ENCODE peak calls at places on chromosomes 3 and 15, in seven cellular contexts. T is colonic mucosa, L is kidney epithelial cell, C is neural crest cell, M is HepG2, S is fibroblast of mammary gland, V is endothelial cell. U is an unnamed sample.

GRCh38 chr3:16177962-16178627 is 3.6 kb downstream of the GALNT15 start:
- DNase-seq in M (peak; percentile 42), S (peak; percentile 92), T (peak; percentile 77), C (peak; percentile 82), L (peak; percentile 21), V (peak; percentile 91), U (peak; percentile 78)

GRCh38 chr3:122890077-122890484 is 95.2 kb downstream of the SLC49A4 start:
- DNase-seq in V (no peak), S (peak; percentile 85), L (no peak), T (no peak), C (no peak), M (no peak), U (peak; percentile 60)

GRCh38 chr3:133079621-133080020 is 41.4 kb downstream of the TMEM108 start:
- DNase-seq in S (no peak), T (no peak), M (no peak), L (no peak), C (no peak), V (no peak), U (no peak)

GRCh38 chr15:31781261-31781660 is 249.1 kb upstream of the CHRNA7 start:
- DNase-seq in T (no peak), L (no peak), M (no peak), S (no peak), C (no peak), V (no peak), U (no peak)

GRCh38 chr3:147930417-147930816 is 521.3 kb downstream of the ZIC1 start:
- DNase-seq in T (no peak), S (peak; percentile 66), M (no peak), C (no peak), V (no peak), L (peak; percentile 63), U (no peak)

GRCh38 chr15:99165956-99166689 is 61.2 kb downstream of the SYNM start:
- DNase-seq in S (no peak), M (no peak), L (no peak), T (no peak), V (no peak), C (no peak), U (no peak)

GRCh38 chr15:74726774-74727164 is 1.4 kb upstream of the CYP1A1 start:
- DNase-seq in C (no peak), M (no peak), V (no peak), S (no peak), L (no peak), T (no peak), U (no peak)

GRCh38 chr3:111484666-111485065 is 57.3 kb upstream of the CD96 start:
- DNase-seq in T (no peak), S (no peak), V (no peak), L (no peak), M (no peak), C (no peak), U (no peak)

GRCh38 chr3:59180006-59180405 is 130.2 kb upstream of the CFAP20DC start:
- DNase-seq in S (no peak), C (no peak), M (no peak), T (no peak), V (no peak), L (no peak), U (no peak)

GRCh38 chr15:92772061-92772460 is 116.5 kb upstream of the FAM174B start:
- DNase-seq in S (no peak), T (no peak), L (no peak), C (no peak), M (no peak), V (no peak), U (no peak)

GRCh38 chr3:112653881-112654300 is 12.9 kb upstream of the CCDC80 start:
- DNase-seq in L (no peak), M (no peak), V (no peak), C (no peak), T (no peak), S (peak; percentile 93), U (no peak)

GRCh38 chr3:140914384-140914945 is 27.2 kb upstream of the SLC25A36 start:
- DNase-seq in C (no peak), T (no peak), V (no peak), S (peak; percentile 86), L (no peak), M (no peak), U (no peak)

GRCh38 chr15:89206908-89207331 is 14.5 kb downstream of the RLBP1 start:
- DNase-seq in M (peak; percentile 56), C (peak; percentile 86), V (peak; percentile 93), L (peak; percentile 10), T (peak; percentile 78), S (peak; percentile 62), U (peak; percentile 89)
- TF ChIP-seq CTCF in M (peak; percentile 94), C (peak; percentile 98), V (peak; percentile 97), L (peak; percentile 100), T (peak; percentile 98), S (peak; percentile 92), U (peak; percentile 99)

DNA sequence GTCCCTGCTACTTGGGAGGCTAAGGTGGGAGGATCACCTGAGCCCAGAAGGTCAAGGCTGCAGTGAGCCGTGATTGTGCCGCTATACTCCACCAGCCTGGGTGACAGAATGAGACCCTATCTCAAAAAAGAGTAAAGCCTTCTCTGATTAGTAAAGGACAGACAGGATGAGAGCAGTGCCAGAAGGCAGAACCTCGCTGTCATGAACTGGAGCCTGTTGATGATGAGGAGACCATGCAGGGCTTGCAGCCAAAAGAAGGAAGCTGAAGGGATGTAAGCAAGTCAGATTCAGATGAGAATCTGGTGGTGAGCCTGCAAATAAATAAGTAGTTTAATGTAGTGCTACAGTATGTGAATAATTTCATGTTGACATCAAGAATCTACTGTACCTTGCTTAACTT is 52.8 kb downstream of the USP50 start:
- DNase-seq in L (no peak), M (no peak), S (no peak), T (no peak), V (no peak), C (no peak), U (no peak)
- TF ChIP-seq CTCF in L (no peak), M (no peak), S (no peak), T (no peak), V (no peak), C (no peak), U (no peak)

DNA sequence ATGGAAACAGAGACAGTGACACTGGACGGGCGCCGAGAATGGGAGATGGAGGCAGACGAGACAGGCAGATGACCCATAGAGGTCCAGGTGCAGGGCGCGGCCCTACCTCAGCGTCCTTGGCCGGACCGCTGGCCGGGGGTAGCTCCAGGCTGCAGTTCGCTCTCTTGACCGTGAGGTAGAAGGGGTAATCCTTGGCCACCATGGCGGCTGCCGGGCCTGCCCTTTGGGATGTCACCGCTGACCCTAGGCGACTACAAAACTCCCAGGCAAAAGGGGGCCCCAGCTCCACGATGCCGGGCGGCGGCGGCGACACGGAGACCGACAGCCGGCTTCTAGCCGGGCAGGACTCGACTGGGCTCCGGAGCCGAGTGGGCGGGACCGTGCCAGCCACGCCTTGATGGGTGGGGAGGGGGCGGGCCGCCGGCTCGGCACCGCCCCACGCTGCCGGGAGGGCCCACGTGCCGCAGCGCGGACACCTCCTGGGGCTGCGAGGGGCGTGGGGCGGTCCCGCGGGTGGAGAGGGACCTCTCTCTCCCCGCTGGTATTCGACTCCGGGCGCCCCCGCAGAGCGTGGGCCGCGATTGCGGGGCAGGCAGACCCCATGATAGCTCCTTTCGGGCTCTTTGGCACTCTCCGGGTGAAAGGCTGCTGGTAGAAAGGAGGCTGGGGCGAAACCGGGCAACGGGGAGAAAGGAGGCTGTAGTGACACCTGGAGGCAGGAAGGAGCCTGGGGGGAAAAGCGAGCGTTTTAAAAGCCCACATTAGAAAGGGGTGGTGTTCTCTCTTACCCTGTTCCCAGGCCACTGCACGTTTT is at the start of gene ARHGEF3:
- DNase-seq in C (peak; percentile 63), V (peak; percentile 83), T (peak; percentile 88), L (no peak), S (peak; percentile 60), M (peak; percentile 76), U (peak; percentile 92)
- TF ChIP-seq CTCF in C (peak; percentile 52), V (peak; percentile 18), T (peak; percentile 35), L (peak; percentile 68), S (peak; percentile 56), M (peak; percentile 77), U (peak; percentile 37)

DNA sequence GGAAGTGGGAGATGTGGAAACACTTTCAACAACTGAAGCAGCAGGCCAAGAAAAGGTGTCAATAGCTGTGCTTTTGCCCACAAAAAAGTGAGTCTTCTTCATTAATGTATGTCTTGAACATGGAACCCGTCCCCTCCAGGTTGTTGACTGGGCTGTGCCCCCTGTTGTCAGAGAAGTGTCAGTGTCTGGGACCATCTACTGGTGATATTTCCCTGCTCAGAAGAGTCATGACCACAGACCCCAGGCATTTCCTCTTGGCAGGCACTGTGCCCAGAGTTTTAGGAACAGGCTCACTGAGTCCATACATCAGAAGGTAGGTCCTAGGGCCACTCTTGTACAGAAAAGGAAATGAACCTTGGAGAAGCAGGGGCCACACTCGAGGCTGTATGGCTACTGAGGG is 54.8 kb upstream of the LARS2 start:
- DNase-seq in M (no peak), T (no peak), V (no peak), S (peak; percentile 16), C (no peak), L (no peak), U (no peak)
- TF ChIP-seq CTCF in M (no peak), T (no peak), V (no peak), S (no peak), C (no peak), L (no peak), U (no peak)

GRCh38 chr3:39447637-39448483 is 19.6 kb upstream of the MOBP start:
- DNase-seq in C (peak; percentile 67), L (peak; percentile 44), M (peak; percentile 80), S (peak; percentile 82), T (peak; percentile 90), V (peak; percentile 70), U (peak; percentile 85)

GRCh38 chr3:39440316-39440715 is 27.2 kb upstream of the MOBP start:
- DNase-seq in L (no peak), V (no peak), S (no peak), M (no peak), T (no peak), C (no peak), U (no peak)

GRCh38 chr3:39445927-39446326 is 21.6 kb upstream of the MOBP start:
- DNase-seq in T (no peak), M (no peak), C (no peak), S (no peak), L (no peak), V (no peak), U (no peak)

GRCh38 chr3:39446444-39446843 is 21.0 kb upstream of the MOBP start:
- DNase-seq in C (no peak), V (no peak), L (no peak), T (no peak), S (no peak), M (no peak), U (no peak)

DNA sequence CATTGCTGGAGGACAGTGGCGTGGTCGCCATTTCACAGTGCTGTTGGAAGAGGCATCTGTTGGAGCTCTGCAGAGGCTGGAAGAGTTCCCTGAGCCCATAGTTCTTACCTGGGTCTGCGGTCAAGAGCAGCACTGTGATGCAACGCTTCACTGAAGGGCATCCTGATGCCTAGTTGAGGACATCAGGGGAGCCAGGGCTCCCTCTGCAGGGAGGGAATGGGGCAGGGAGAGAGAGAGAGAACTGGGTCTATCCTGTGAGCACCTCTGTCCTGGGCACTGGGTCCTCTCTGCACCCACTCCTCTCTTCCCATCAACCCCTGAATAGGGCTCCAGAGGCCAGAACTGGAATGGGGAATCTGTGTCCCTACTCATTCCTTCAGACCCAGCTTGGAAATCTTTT is 23.9 kb upstream of the MOBP start:
- DNase-seq in L (no peak), M (peak; percentile 7), V (no peak), S (no peak), T (no peak), C (no peak), U (no peak)
- TF ChIP-seq CTCF in L (peak; percentile 35), M (peak; percentile 54), V (no peak), S (peak; percentile 16), T (no peak), C (no peak), U (no peak)

U was measured in GM20000.